ENCODE peak calls at places on chromosomes 7 and 10, in seven cellular contexts. One of them, this sample, is unnamed.

GRCh38 chr7:141665208-141666035 is 36.5 kb downstream of the DENND11 start:
- DNase-seq in stimulated activated CD8-positive, alpha-beta memory T cell treated with anti-CD3 and anti-CD28 coated beads, Interleukin-2, amount 100 ng/mL, for 1 hour: no peak
- DNase-seq in RKO: no peak
- DNase-seq in body of pancreas: no peak
- DNase-seq in uterus: no peak
- DNase-seq in GM20000: no peak
- DNase-seq in amniotic stem cell: no peak
- DNase-seq in this sample: no peak

GRCh38 chr7:40706829-40707228 is 572.0 kb downstream of the SUGCT start:
- DNase-seq in stimulated activated CD8-positive, alpha-beta memory T cell treated with anti-CD3 and anti-CD28 coated beads, Interleukin-2, amount 100 ng/mL, for 1 hour: no peak
- DNase-seq in uterus: no peak
- DNase-seq in body of pancreas: no peak
- DNase-seq in amniotic stem cell: no peak
- DNase-seq in GM20000: no peak
- DNase-seq in RKO: no peak
- DNase-seq in this sample: no peak

GRCh38 chr10:79102056-79102874 is 33.5 kb downstream of the ZMIZ1 start:
- DNase-seq in stimulated activated CD8-positive, alpha-beta memory T cell treated with anti-CD3 and anti-CD28 coated beads, Interleukin-2, amount 100 ng/mL, for 1 hour: no peak
- DNase-seq in GM20000: no peak
- DNase-seq in body of pancreas: peak
- DNase-seq in amniotic stem cell: no peak
- DNase-seq in uterus: peak
- DNase-seq in RKO: no peak
- DNase-seq in this sample: peak

GRCh38 chr7:33590902-33591301 is 314.4 kb upstream of the BMPER start:
- DNase-seq in GM20000: no peak
- DNase-seq in stimulated activated CD8-positive, alpha-beta memory T cell treated with anti-CD3 and anti-CD28 coated beads, Interleukin-2, amount 100 ng/mL, for 1 hour: no peak
- DNase-seq in amniotic stem cell: no peak
- DNase-seq in uterus: no peak
- DNase-seq in RKO: peak
- DNase-seq in body of pancreas: no peak
- DNase-seq in this sample: no peak

GRCh38 chr10:132563485-132564248 is 26.1 kb downstream of the INPP5A start:
- DNase-seq in GM20000: peak
- DNase-seq in amniotic stem cell: no peak
- DNase-seq in stimulated activated CD8-positive, alpha-beta memory T cell treated with anti-CD3 and anti-CD28 coated beads, Interleukin-2, amount 100 ng/mL, for 1 hour: no peak
- DNase-seq in body of pancreas: no peak
- DNase-seq in uterus: no peak
- DNase-seq in RKO: no peak
- DNase-seq in this sample: peak

GRCh38 chr10:3476640-3477448 is 304.3 kb upstream of the PITRM1 start:
- DNase-seq in RKO: no peak
- DNase-seq in stimulated activated CD8-positive, alpha-beta memory T cell treated with anti-CD3 and anti-CD28 coated beads, Interleukin-2, amount 100 ng/mL, for 1 hour: no peak
- DNase-seq in amniotic stem cell: no peak
- DNase-seq in GM20000: no peak
- DNase-seq in uterus: no peak
- DNase-seq in body of pancreas: no peak
- DNase-seq in this sample: no peak

GRCh38 chr10:129643266-129643665 is 176.2 kb downstream of the MGMT start:
- DNase-seq in body of pancreas: no peak
- DNase-seq in GM20000: no peak
- DNase-seq in RKO: no peak
- DNase-seq in uterus: no peak
- DNase-seq in stimulated activated CD8-positive, alpha-beta memory T cell treated with anti-CD3 and anti-CD28 coated beads, Interleukin-2, amount 100 ng/mL, for 1 hour: no peak
- DNase-seq in amniotic stem cell: no peak
- DNase-seq in this sample: no peak

GRCh38 chr7:110922906-110923305 is 168.0 kb upstream of the LRRN3 start:
- DNase-seq in GM20000: no peak
- DNase-seq in body of pancreas: no peak
- DNase-seq in uterus: no peak
- DNase-seq in amniotic stem cell: no peak
- DNase-seq in stimulated activated CD8-positive, alpha-beta memory T cell treated with anti-CD3 and anti-CD28 coated beads, Interleukin-2, amount 100 ng/mL, for 1 hour: no peak
- DNase-seq in RKO: peak
- DNase-seq in this sample: no peak

GRCh38 chr10:85864173-85864549 is 502.4 kb downstream of the GRID1 start:
- DNase-seq in GM20000: no peak
- DNase-seq in stimulated activated CD8-positive, alpha-beta memory T cell treated with anti-CD3 and anti-CD28 coated beads, Interleukin-2, amount 100 ng/mL, for 1 hour: no peak
- DNase-seq in amniotic stem cell: no peak
- DNase-seq in body of pancreas: no peak
- DNase-seq in uterus: no peak
- DNase-seq in RKO: no peak
- DNase-seq in this sample: no peak

GRCh38 chr10:116629340-116629739 is 8.6 kb downstream of the PNLIPRP2 start:
- DNase-seq in uterus: no peak
- DNase-seq in body of pancreas: peak
- DNase-seq in stimulated activated CD8-positive, alpha-beta memory T cell treated with anti-CD3 and anti-CD28 coated beads, Interleukin-2, amount 100 ng/mL, for 1 hour: no peak
- DNase-seq in amniotic stem cell: no peak
- DNase-seq in GM20000: peak
- DNase-seq in RKO: no peak
- DNase-seq in this sample: no peak

GRCh38 chr7:86006909-86007308 is 636.8 kb upstream of the GRM3 start:
- DNase-seq in body of pancreas: no peak
- DNase-seq in amniotic stem cell: no peak
- DNase-seq in RKO: no peak
- DNase-seq in GM20000: no peak
- DNase-seq in uterus: no peak
- DNase-seq in stimulated activated CD8-positive, alpha-beta memory T cell treated with anti-CD3 and anti-CD28 coated beads, Interleukin-2, amount 100 ng/mL, for 1 hour: no peak
- DNase-seq in this sample: no peak

GRCh38 chr10:29430101-29430500 is 141.2 kb downstream of the LYZL1 start:
- DNase-seq in body of pancreas: no peak
- DNase-seq in GM20000: no peak
- DNase-seq in RKO: peak
- DNase-seq in uterus: no peak
- DNase-seq in amniotic stem cell: no peak
- DNase-seq in stimulated activated CD8-positive, alpha-beta memory T cell treated with anti-CD3 and anti-CD28 coated beads, Interleukin-2, amount 100 ng/mL, for 1 hour: no peak
- DNase-seq in this sample: no peak

GRCh38 chr7:129295015-129295423 is 70.2 kb downstream of the AHCYL2 start:
- DNase-seq in uterus: no peak
- DNase-seq in amniotic stem cell: peak
- DNase-seq in GM20000: no peak
- DNase-seq in RKO: peak
- DNase-seq in body of pancreas: peak
- DNase-seq in stimulated activated CD8-positive, alpha-beta memory T cell treated with anti-CD3 and anti-CD28 coated beads, Interleukin-2, amount 100 ng/mL, for 1 hour: no peak
- DNase-seq in this sample: peak

GRCh38 chr7:95205821-95206220 is 118.5 kb downstream of the PON1 start:
- DNase-seq in stimulated activated CD8-positive, alpha-beta memory T cell treated with anti-CD3 and anti-CD28 coated beads, Interleukin-2, amount 100 ng/mL, for 1 hour: no peak
- DNase-seq in GM20000: no peak
- DNase-seq in uterus: no peak
- DNase-seq in body of pancreas: no peak
- DNase-seq in RKO: peak
- DNase-seq in amniotic stem cell: peak
- DNase-seq in this sample: no peak

GRCh38 chr10:71638087-71638576 is 81.4 kb downstream of the C10orf105 start:
- DNase-seq in amniotic stem cell: no peak
- DNase-seq in GM20000: peak
- DNase-seq in uterus: no peak
- DNase-seq in body of pancreas: peak
- DNase-seq in RKO: no peak
- DNase-seq in stimulated activated CD8-positive, alpha-beta memory T cell treated with anti-CD3 and anti-CD28 coated beads, Interleukin-2, amount 100 ng/mL, for 1 hour: no peak
- DNase-seq in this sample: no peak

GRCh38 chr7:66950763-66951162 is 29.7 kb downstream of the TMEM248 start:
- DNase-seq in RKO: no peak
- DNase-seq in uterus: no peak
- DNase-seq in body of pancreas: no peak
- DNase-seq in GM20000: no peak
- DNase-seq in amniotic stem cell: no peak
- DNase-seq in stimulated activated CD8-positive, alpha-beta memory T cell treated with anti-CD3 and anti-CD28 coated beads, Interleukin-2, amount 100 ng/mL, for 1 hour: no peak
- DNase-seq in this sample: no peak